ENCODE peak calls at places on chromosomes 6 and 20, in ten cellular contexts. F is prostate gland, Y is Peyer's patch, C is left ventricle myocardium inferior, X is IMR-90, I is fibroblast of lung, Z is left lung, B is pancreas, R is colonic mucosa, W is cardiac muscle cell. G is an unnamed sample.

GRCh38 chr6:168666751-168667427 is 225.9 kb downstream of the SMOC2 start:
- DNase-seq in F (no peak), Y (peak; percentile 10), C (no peak), X (no peak), I (no peak), Z (no peak), B (no peak), R (no peak), W (no peak), G (peak; percentile 25)

GRCh38 chr6:93571341-93571740 is 152.0 kb upstream of the EPHA7 start:
- DNase-seq in F (no peak), Y (no peak), C (no peak), X (no peak), I (no peak), Z (no peak), B (no peak), R (no peak), W (no peak), G (no peak)

GRCh38 chr20:64101731-64102621 is 5.4 kb downstream of the NPBWR2 start:
- DNase-seq in F (peak; percentile 29), Y (peak; percentile 77), C (peak; percentile 33), X (no peak), I (no peak), Z (no peak), B (peak; percentile 76), R (no peak), W (peak; percentile 82), G (no peak)

GRCh38 chr6:138973481-138974140 is 14.4 kb downstream of the REPS1 start:
- DNase-seq in F (no peak), Y (no peak), C (no peak), X (peak; percentile 67), I (peak; percentile 74), Z (no peak), B (no peak), R (no peak), W (no peak), G (no peak)

GRCh38 chr20:62336329-62336728 is 30.8 kb downstream of the LAMA5 start:
- DNase-seq in F (no peak), Y (no peak), C (no peak), X (no peak), I (no peak), Z (no peak), B (peak; percentile 54), R (no peak), W (no peak), G (no peak)

GRCh38 chr6:170393807-170394399 is 87.3 kb downstream of the FAM120B start:
- DNase-seq in F (no peak), Y (no peak), C (no peak), X (peak; percentile 19), I (peak; percentile 67), Z (no peak), B (no peak), R (no peak), W (no peak), G (no peak)

GRCh38 chr20:35523298-35523888 is 6.1 kb downstream of the C20orf173 start:
- DNase-seq in F (no peak), Y (no peak), C (no peak), X (no peak), I (no peak), Z (no peak), B (no peak), R (no peak), W (no peak), G (no peak)

GRCh38 chr6:34248198-34248726 is 544 bp downstream of the SMIM29 start:
- DNase-seq in F (no peak), Y (peak; percentile 82), C (peak; percentile 69), X (peak; percentile 18), I (no peak), Z (peak; percentile 80), B (peak; percentile 81), R (peak; percentile 77), W (no peak), G (peak; percentile 75)

GRCh38 chr6:44096615-44097014 is 30.6 kb downstream of the MRPL14 start:
- DNase-seq in F (peak; percentile 67), Y (peak; percentile 90), C (peak; percentile 62), X (peak; percentile 72), I (peak; percentile 53), Z (peak; percentile 79), B (peak; percentile 87), R (peak; percentile 85), W (peak; percentile 74), G (peak; percentile 74)

GRCh38 chr6:126335210-126335609 is 4.7 kb upstream of the CENPW start:
- DNase-seq in F (no peak), Y (no peak), C (no peak), X (no peak), I (no peak), Z (no peak), B (no peak), R (no peak), W (no peak), G (no peak)
- TF ChIP-seq CTCF in F (no peak), Y (no peak), C (no peak), X (no peak), I (peak; percentile 7), Z (no peak), B (no peak), R (no peak), W (peak; percentile 5), G (no peak)

DNA sequence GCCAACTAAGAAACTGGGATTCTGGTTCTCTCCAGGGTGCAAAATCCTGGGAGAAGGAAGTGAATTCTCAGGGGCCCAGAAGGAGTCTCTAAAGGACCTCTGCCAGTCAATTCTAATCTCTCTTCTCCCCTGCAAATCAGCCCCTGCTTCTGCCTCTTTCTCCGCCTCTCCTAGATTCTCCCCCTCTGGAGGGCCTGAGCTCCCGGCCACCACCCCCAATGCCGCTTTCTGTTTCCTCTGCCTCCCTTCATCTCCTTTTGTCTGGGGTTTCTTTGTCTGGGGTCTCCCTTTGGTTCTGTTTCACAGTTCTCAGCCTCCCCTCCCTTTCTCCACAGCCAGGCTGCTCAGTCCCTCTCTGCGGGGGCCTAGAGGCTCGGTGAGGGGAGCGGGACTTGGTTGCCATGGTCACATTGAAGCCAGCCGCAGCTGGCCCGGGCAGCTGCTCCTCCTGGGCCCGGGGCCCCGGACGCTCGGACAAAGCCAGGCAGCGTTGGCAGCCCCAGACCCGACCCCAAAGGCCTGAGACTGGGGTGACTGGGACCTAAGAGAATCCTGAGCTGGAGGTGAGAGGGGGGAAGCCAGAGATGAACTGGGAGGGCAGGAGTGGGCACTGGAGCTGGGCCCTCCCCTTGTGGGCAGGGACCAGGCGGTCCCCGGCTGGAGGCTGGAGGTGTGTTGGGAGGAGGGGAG is 3.6 kb upstream of the DDR1 start:
- DNase-seq in F (no peak), Y (peak; percentile 37), C (no peak), X (no peak), I (no peak), Z (no peak), B (no peak), R (no peak), W (peak; percentile 44), G (no peak)
- H3K4me3 ChIP-seq in F (no peak overlapping the region), Y (no peak overlapping the region), C (no peak overlapping the region), X (no peak overlapping the region), I (no peak overlapping the region), Z (no peak overlapping the region), B (no peak overlapping the region), R (no peak overlapping the region), W (peak overlapping the region; percentile 24), G (no peak overlapping the region)

GRCh38 chr20:2840138-2840966 is at the start of the genes PCED1A and VPS16:
- DNase-seq in F (peak; percentile 80), Y (peak; percentile 93), C (peak; percentile 89), X (peak; percentile 85), I (peak; percentile 86), Z (peak; percentile 90), B (peak; percentile 95), R (peak; percentile 86), W (peak; percentile 89), G (peak; percentile 81)

GRCh38 chr20:2838170-2838797 is 2.2 kb downstream of the PCED1A start:
- DNase-seq in F (no peak), Y (no peak), C (no peak), X (no peak), I (no peak), Z (no peak), B (peak; percentile 58), R (no peak), W (no peak), G (no peak)

GRCh38 chr20:2839732-2840137 is 720 bp downstream of the PCED1A start:
- DNase-seq in F (no peak), Y (no peak), C (no peak), X (no peak), I (no peak), Z (no peak), B (no peak), R (no peak), W (no peak), G (no peak)

GRCh38 chr20:2838847-2839671 is 1.4 kb downstream of the PCED1A start:
- DNase-seq in F (no peak), Y (no peak), C (no peak), X (no peak), I (no peak), Z (no peak), B (no peak), R (no peak), W (no peak), G (no peak)

GRCh38 chr20:2840967-2841531 is 504 bp downstream of the VPS16 start:
- DNase-seq in F (peak; percentile 16), Y (peak; percentile 72), C (peak; percentile 61), X (peak; percentile 72), I (peak; percentile 76), Z (peak; percentile 58), B (peak; percentile 75), R (peak; percentile 49), W (peak; percentile 45), G (peak; percentile 49)
- H3K27ac ChIP-seq in F (peak overlapping the region; percentile 80), Y (peak overlapping the region; percentile 86), C (peak overlapping the region; percentile 95), X (peak overlapping the region; percentile 91), I (peak overlapping the region; percentile 96), Z (peak overlapping the region; percentile 83), B (peak overlapping the region; percentile 78), R (peak overlapping the region; percentile 76), W (peak overlapping the region; percentile 41), G (peak overlapping the region; percentile 86)

GRCh38 chr6:1820714-1821113 is 211.0 kb downstream of the FOXC1 start:
- DNase-seq in F (no peak), Y (no peak), C (no peak), X (no peak), I (no peak), Z (no peak), B (no peak), R (no peak), W (no peak), G (no peak)
- TF ChIP-seq CTCF in F (no peak), Y (no peak), C (no peak), X (no peak), I (no peak), Z (no peak), B (no peak), R (no peak), W (no peak), G (no peak)

DNA sequence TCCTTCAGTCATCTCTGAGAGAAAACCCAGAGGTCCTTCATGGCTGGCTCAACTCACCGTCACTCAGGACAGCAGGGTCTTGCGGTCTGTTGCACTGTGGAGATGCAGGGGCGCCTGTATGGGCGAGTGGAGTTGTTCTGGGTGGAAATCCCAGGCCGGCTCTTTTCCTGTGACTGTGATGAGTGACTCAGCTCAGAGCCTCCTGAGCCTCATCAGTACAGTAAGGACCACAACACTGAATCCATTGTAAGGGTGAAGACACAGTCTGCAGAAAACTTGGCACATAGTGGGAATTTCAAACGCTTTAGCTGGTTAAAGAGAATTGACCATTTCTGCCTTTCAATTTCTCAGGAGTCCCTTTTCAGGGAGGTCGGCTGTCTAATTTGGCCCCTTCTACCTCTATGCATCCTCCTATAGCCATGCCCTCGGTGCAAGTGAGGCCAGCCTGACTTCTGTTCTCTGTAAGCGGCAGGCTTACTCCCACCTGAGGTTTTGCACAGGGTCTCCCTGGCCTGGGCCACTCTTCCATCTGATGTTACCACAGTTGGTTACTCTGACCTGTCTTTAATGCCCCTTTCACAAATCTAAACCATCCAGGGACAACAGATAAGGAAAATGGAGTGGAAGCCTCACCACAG is 35.5 kb upstream of the TBXT start:
- DNase-seq in F (no peak), Y (no peak), C (no peak), X (peak; percentile 9), I (peak; percentile 5), Z (no peak), B (no peak), R (no peak), W (no peak), G (no peak)
- H3K4me3 ChIP-seq in F (no peak overlapping the region), Y (no peak overlapping the region), C (no peak overlapping the region), X (no peak overlapping the region), I (no peak overlapping the region), Z (no peak overlapping the region), B (no peak overlapping the region), R (no peak overlapping the region), W (no peak overlapping the region), G (no peak overlapping the region)